ENCODE peak calls at places on chromosomes 3 and 15, in five cellular contexts. M, V, Y, S and Q are unnamed samples. For H3K4me1 and H3K27me3, the result is how much of the 10 kb centered on the place peaks cover.

GRCh38 chr3:57354768-57355167 is 62.3 kb upstream of the ASB14 start:
- DNase-seq in Y (no peak), S (no peak), V (no peak), M (no peak), Q (no peak)

GRCh38 chr15:38080651-38081271 is 146.3 kb downstream of the TMCO5A start:
- DNase-seq in S (no peak), Y (no peak), V (no peak), M (no peak), Q (no peak)

GRCh38 chr3:195558602-195559001 is 15.5 kb upstream of the PPP1R2 start:
- DNase-seq in M (no peak), S (peak), Y (no peak), V (no peak), Q (peak)

GRCh38 chr3:13198480-13198879 is 125.3 kb upstream of the IQSEC1 start:
- DNase-seq in V (no peak), Y (no peak), S (no peak), M (peak), Q (no peak)

GRCh38 chr3:11380314-11380713 is 108.1 kb downstream of the ATG7 start:
- DNase-seq in S (no peak), V (no peak), Y (no peak), M (no peak), Q (no peak)

GRCh38 chr15:72227720-72228119 is 3.3 kb downstream of the PKM start:
- DNase-seq in S (no peak), M (no peak), V (no peak), Y (peak), Q (no peak)

GRCh38 chr3:123766195-123767019 is 117.7 kb downstream of the MYLK start:
- DNase-seq in S (no peak), Y (peak), V (no peak), M (no peak), Q (no peak)

GRCh38 chr3:156102267-156102912 is 18.0 kb upstream of the KCNAB1 start:
- DNase-seq in M (no peak), V (no peak), Y (no peak), S (no peak), Q (no peak)

GRCh38 chr3:30650348-30650995 is 44.1 kb downstream of the TGFBR2 start:
- DNase-seq in M (no peak), S (no peak), Y (no peak), V (no peak), Q (no peak)

GRCh38 chr3:138687236-138687635 is 78.7 kb downstream of the FAIM start:
- DNase-seq in Y (no peak), M (no peak), V (no peak), S (no peak), Q (no peak)

GRCh38 chr15:72037321-72037720 is 80.6 kb downstream of the MYO9A start:
- DNase-seq in S (peak), V (no peak), M (no peak), Y (no peak), Q (no peak)

GRCh38 chr3:140387244-140387643 is 290.6 kb upstream of the TRIM42 start:
- DNase-seq in S (no peak), Y (no peak), M (no peak), V (no peak), Q (no peak)

GRCh38 chr3:119145500-119146167 is at the start of gene TEX55:
- DNase-seq in Y (no peak), M (no peak), V (no peak), S (peak), Q (peak)

GRCh38 chr3:13419356-13420050 is 619 bp downstream of the NUP210 start:
- DNase-seq in M (peak), V (no peak), Y (no peak), S (no peak), Q (no peak)

GRCh38 chr3:15083190-15083700 is 15.7 kb downstream of the RBSN start:
- DNase-seq in S (no peak), M (no peak), V (no peak), Y (no peak), Q (no peak)

GRCh38 chr15:71780349-71780976 is 29.9 kb upstream of the NR2E3 start:
- DNase-seq in M (no peak), S (no peak), Y (peak), V (peak), Q (no peak)

GRCh38 chr3:171372694-171373093 is 87.5 kb downstream of the TNIK start:
- DNase-seq in S (no peak), Y (no peak), V (no peak), M (no peak), Q (no peak)

GRCh38 chr15:58957101-58957973 is 23.9 kb upstream of the SLTM start:
- DNase-seq in Y (no peak), M (no peak), V (no peak), S (peak), Q (peak)

GRCh38 chr3:178350763-178351162 is 185.5 kb upstream of the KCNMB2 start:
- DNase-seq in V (no peak), M (no peak), S (no peak), Y (no peak), Q (no peak)

GRCh38 chr15:35479423-35479822 is 66.5 kb downstream of the DPH6 start:
- DNase-seq in M (no peak), Y (no peak), S (no peak), V (no peak), Q (no peak)

GRCh38 chr3:73448761-73449290 is 175.9 kb downstream of the PDZRN3 start:
- DNase-seq in V (peak), M (no peak), Y (no peak), S (no peak), Q (no peak)

GRCh38 chr15:42082141-42082540 is 12.2 kb downstream of the PLA2G4D start:
- DNase-seq in Y (peak), M (no peak), S (no peak), V (no peak), Q (no peak)

GRCh38 chr3:15051531-15051930 is 13.6 kb downstream of the MRPS25 start:
- DNase-seq in Y (no peak), M (peak), V (no peak), S (peak), Q (no peak)

GRCh38 chr3:105970283-105970682 is 101.5 kb upstream of the CBLB start:
- DNase-seq in S (no peak), Y (peak), V (no peak), M (no peak), Q (no peak)

GRCh38 chr3:111669926-111670630 is 74.9 kb upstream of the ZBED2 start:
- DNase-seq in M (no peak), S (no peak), V (no peak), Y (no peak), Q (no peak)

GRCh38 chr15:68821898-68822380 is 1.2 kb upstream of the ANP32A start:
- DNase-seq in Y (no peak), V (no peak), M (no peak), S (no peak), Q (no peak)

GRCh38 chr3:155712008-155712407 is 32.9 kb downstream of the PLCH1 start:
- DNase-seq in V (peak), M (no peak), Y (no peak), S (no peak), Q (no peak)

GRCh38 chr15:95138604-95139270 is 907.4 kb downstream of the MCTP2 start:
- DNase-seq in Y (no peak), M (no peak), S (no peak), V (no peak), Q (no peak)

GRCh38 chr3:149020196-149020838 is 29.0 kb downstream of the GYG1 start:
- DNase-seq in Y (peak), M (no peak), S (no peak), V (no peak), Q (peak)

GRCh38 chr3:10300087-10300486 is 7.3 kb upstream of the GHRL start:
- DNase-seq in V (no peak), Y (no peak), S (no peak), M (no peak), Q (no peak)

GRCh38 chr3:196969001-196969659 is 497 bp upstream of the PIGZ start:
- DNase-seq in Y (no peak), S (no peak), M (peak), V (no peak), Q (peak)

GRCh38 chr3:29581311-29581710 is 300.4 kb downstream of the RBMS3 start:
- DNase-seq in Y (no peak), V (no peak), S (no peak), M (no peak), Q (no peak)

DNA sequence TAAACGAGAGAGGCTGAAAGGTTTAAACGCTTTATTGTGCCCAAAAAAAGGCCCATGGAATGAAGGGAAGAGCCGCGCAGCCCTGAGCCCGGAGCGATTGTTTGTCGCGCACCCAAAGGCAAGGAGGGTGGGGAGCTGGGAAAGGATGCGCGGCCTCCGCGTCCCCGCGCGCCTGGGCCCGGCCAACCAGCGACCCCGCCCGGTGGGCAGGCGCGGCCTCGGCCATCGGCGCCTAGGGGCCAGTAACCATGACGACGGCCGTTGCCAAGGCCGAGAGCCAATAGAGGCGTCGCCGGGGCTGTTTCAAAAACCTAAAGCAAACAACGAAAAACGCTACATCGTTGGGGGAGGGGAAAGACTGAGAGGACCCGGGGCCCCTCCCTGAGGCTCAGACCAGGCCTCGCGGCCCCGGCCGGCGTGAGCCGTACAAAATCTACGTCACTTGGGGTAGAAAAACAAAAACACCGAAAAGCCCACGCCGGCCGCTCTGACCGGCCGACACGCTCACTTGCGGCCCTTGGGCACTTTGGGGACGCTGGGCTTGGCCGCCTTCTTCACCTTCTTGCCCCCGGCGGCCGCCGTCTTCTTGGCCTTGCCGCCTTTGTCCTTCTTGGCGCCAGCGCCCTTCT is 36.2 kb downstream of the HMCES start:
- DNase-seq in M (peak), V (no peak), S (peak), Y (peak), Q (peak)
- H3K4me1 ChIP-seq in M (under half), V (under half), S (under half), Y (under half), Q (under half)

DNA sequence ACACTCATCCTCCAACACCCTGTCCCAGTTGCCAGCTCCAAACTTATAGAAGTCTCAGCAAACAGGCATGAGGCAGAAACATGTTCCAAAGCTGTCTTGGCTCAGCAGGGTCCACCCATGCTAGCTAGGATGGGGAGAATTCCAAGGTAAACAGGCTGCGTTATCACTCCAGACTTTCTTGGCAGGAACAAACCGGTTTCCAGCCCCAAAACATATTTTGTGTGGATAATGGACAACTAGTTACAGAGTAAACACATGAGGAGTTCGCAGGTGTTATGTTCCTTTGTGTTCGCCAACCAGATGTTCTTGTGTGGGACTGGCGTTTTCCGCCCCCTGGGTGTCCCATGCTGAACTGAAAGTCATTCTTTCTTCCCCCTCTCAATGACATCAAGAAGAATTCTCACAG is 396.9 kb upstream of the RGMA start:
- DNase-seq in V (no peak), M (no peak), Y (peak), S (no peak), Q (peak)
- TF ChIP-seq CTCF in V (no peak), M (no peak), Y (peak), S (no peak), Q (peak)

DNA sequence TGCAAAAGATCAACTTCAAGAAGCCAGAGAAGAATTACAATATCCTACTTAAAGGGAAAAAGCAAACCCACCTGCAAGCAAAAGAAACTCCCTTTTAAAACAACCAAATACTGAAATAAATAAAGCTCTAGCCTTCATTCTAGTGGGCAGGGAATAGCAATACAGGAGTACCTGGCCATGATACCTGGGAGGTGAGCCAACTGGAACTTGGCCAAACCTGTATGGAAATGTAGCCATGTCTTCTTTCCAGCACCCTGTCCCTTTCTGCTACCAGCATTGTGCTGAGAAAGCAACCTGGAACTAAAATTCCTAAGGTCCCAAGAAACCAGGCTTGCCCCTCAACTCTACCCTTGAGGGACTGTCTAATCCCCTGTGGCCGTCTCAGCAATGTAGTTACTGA is 530.0 kb downstream of the EPHB1 start:
- DNase-seq in M (no peak), Y (no peak), V (no peak), S (no peak), Q (no peak)
- H3K27me3 ChIP-seq in M (under half), Y (under half), V (under half), S (under half), Q (under half)

DNA sequence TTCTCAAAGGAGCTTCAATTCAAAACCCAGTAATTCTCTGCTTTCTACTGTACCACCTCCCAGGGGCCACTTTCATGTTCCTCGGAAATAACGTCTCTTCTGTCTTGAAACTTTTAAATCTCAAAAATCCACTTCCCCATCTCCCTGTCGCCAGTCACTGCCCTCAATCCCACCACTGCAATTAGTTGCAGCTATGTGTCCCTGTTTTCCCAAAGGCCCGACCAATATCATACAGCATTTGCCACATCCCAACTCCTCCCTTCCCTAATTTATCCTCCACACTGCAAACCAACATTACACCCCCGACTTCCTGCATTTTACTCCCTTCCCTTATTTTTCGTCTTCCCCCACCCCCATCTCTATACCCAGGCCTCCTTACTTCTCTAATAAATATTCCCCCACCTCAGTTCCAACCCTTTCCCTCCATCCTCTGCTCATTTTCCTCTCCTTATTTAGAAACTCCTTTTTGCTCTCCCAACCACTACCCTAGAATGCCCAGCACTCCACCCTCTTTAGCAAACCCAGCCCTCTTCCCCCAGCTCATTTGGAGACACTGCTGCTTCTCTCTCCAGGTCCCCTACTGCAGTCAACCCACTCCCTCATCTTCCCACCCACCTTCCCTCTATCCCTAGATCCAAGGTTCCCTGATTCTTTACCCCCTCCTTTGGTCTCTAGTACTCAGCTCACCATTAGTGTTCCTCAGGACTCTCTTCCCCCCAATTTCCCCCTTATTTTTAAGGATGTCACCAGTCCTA is 1.1 kb downstream of the NPTN start:
- DNase-seq in V (no peak), M (no peak), S (no peak), Y (peak), Q (peak)
- H3K4me1 ChIP-seq in V (under half), M (half or more), S (under half), Y (under half), Q (half or more)

DNA sequence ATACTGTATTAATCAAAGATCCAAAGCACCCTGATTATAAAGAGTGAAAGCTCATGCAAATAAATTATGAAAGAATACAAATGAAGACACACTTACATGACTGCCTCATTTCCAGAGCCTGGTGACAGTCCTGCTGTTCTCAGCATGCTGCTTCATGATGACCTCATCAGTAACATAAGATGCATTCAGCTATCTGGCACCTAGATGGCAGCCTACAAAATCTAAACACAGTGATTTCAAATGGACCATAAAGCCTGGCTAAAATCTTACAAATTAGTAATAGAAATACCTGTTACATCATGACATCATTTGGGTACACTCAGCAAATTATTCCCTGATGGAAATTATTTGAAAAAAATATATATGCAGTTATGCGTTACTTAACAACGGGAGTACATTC is 207.0 kb downstream of the EPHA3 start:
- DNase-seq in V (no peak), Y (no peak), M (no peak), S (no peak), Q (no peak)
- TF ChIP-seq CTCF in V (no peak), Y (no peak), M (no peak), S (no peak), Q (no peak)